ENCODE peak calls at places on chromosomes 11 and 22, in nine cellular contexts. H, F, B, D, K, P, U, X and V are unnamed samples.

GRCh38 chr22:21020802-21021429 is 6.0 kb downstream of the P2RX6 start:
- DNase-seq in P (no peak), B (peak), U (no peak), X (peak), H (no peak), F (no peak), K (peak), D (no peak), V (no peak)

GRCh38 chr11:24575392-24575791 is 78.5 kb downstream of the LUZP2 start:
- DNase-seq in H (peak), B (peak), K (no peak), P (no peak), D (peak), X (no peak), U (no peak), F (no peak), V (no peak)

GRCh38 chr11:47523491-47524199 is 29.3 kb downstream of the CELF1 start:
- DNase-seq in P (no peak), U (no peak), X (peak), H (peak), K (peak), F (no peak), B (peak), D (peak), V (no peak)

GRCh38 chr11:27058456-27058855 is 17.8 kb downstream of the BBOX1 start:
- DNase-seq in P (no peak), B (no peak), D (no peak), X (no peak), U (no peak), F (no peak), H (peak), K (no peak), V (no peak)

GRCh38 chr11:123228489-123229163 is 33.6 kb upstream of the CLMP start:
- DNase-seq in U (no peak), B (no peak), P (no peak), K (no peak), D (no peak), X (no peak), H (no peak), F (no peak), V (no peak)

GRCh38 chr11:22225190-22225589 is 32.3 kb downstream of the ANO5 start:
- DNase-seq in X (no peak), F (no peak), K (no peak), D (no peak), B (no peak), H (no peak), U (no peak), P (no peak), V (no peak)

GRCh38 chr11:77244277-77245014 is 57.0 kb downstream of the GDPD4 start:
- DNase-seq in P (no peak), K (no peak), D (peak), U (no peak), X (no peak), F (no peak), B (peak), H (peak), V (peak)

GRCh38 chr11:122721964-122722266 is 66.4 kb downstream of the UBASH3B start:
- DNase-seq in F (no peak), D (peak), P (no peak), X (no peak), B (peak), H (peak), K (no peak), U (no peak), V (peak)

GRCh38 chr11:120900642-120901041 is 123.3 kb upstream of the TBCEL start:
- DNase-seq in D (no peak), F (no peak), B (no peak), X (no peak), U (no peak), H (peak), K (no peak), P (no peak), V (no peak)

GRCh38 chr11:32088117-32088941 is 2.5 kb upstream of the RCN1 start:
- DNase-seq in D (peak), B (peak), H (peak), X (peak), U (peak), K (no peak), P (no peak), F (peak), V (peak)

GRCh38 chr11:68840661-68841653 is 759 bp downstream of the CPT1A start:
- DNase-seq in U (peak), D (peak), P (no peak), K (no peak), H (peak), F (no peak), X (peak), B (peak), V (no peak)

DNA sequence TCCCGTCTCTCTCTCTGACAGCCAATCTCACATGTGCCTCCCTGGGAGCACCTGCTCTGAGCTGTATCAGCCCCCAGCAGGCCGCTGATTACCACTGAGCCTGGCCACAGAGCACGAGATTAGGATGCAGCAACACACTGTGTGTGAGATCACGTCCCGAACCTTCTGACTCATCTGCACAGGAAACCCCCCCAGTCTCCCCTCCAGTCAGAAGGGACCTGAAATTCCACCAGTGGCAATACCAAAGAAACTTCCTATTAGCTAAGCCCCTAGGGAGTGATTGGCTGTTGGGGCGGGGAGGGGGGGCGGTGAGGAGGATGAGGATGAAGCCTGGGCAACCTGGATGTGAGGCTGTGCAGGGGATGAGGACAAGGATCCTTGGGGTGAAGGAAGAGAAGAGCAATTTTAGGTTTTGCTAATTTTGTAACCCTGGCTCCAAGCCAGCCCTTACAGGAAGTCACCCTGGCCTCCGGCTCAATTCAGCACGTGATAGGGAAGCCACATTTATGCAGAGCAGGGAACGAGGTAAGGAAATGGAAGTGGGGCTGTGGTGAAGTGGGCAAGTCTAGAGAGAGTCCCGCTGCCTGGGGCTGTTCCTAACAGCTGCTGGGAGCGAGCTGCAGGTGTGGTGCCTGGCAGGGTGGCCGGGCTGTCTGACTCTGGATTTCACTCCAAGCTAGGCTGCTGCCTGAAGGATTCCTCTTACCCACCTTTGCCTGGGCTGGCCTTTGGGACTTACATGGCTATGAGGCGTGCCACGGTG is 1.9 kb downstream of the SLC43A3 start:
- DNase-seq in X (peak), D (peak), U (peak), F (peak), K (no peak), P (peak), H (peak), B (peak), V (peak)
- H3K4me3 ChIP-seq in X (peak), D (peak), U (peak), F (peak), K (no peak), P (peak), H (no peak), B (peak), V (no peak)

DNA sequence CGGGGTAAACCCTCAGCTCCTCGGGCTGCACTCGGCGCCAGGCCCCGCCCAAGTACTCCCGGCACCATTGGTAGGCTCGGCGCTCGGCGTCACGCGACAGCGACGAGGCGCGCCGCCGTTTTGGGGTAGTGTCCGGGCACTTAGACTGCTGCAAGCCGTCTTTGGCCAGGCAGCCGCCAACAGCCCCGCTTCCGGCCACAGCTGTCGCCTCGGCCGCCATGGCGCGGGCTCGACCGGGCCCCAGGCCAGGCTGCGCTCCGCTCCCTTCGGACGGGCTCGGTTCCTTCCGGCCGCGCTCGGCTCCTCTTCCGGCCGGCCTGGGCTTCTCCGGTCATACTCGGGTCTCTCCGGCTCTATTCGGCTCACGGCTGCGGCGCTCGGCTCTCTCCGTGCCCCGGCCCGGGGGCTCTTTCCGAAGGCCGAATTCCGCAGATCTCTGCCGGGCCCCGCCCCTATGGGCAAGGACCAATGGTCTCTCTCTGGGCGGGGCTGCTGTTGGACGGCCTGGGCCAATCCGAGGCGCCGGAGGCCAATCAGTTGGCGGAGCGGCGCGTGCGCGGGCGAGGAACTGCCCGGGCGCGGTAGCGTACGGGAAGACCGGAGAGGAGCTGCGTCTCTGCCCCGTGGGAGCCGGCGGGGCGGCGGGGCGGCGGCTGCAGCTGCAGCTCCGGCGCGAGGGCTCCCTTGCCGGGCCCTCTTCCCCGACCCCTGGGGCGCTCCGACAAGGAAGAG is at the start of gene CHKB:
- DNase-seq in F (peak), B (peak), X (peak), H (peak), K (peak), D (peak), P (peak), U (peak), V (peak)
- TF ChIP-seq CTCF in F (no peak), B (no peak), X (no peak), H (no peak), K (no peak), D (no peak), P (no peak), U (no peak), V (no peak)

GRCh38 chr22:29621761-29622526 is 18.5 kb downstream of the NF2 start:
- DNase-seq in H (peak), F (no peak), U (no peak), K (peak), X (no peak), B (peak), D (peak), P (no peak), V (peak)
- H3K4me3 ChIP-seq in H (no peak), F (no peak), U (no peak), K (peak), X (no peak), B (peak), D (no peak), P (no peak), V (peak)

GRCh38 chr22:38440747-38441350 is 14.2 kb downstream of the KCNJ4 start:
- DNase-seq in K (no peak), F (no peak), H (no peak), P (no peak), U (no peak), D (no peak), X (no peak), B (no peak), V (no peak)
- TF ChIP-seq CTCF in K (no peak), F (no peak), H (no peak), P (no peak), U (no peak), D (no peak), X (no peak), B (no peak), V (no peak)

GRCh38 chr22:47631571-47632102 is 869.2 kb downstream of the TBC1D22A start:
- DNase-seq in U (no peak), B (no peak), F (no peak), D (peak), K (no peak), H (no peak), P (no peak), X (no peak), V (no peak)
- H3K4me3 ChIP-seq in U (no peak), B (no peak), F (no peak), D (peak), K (no peak), H (no peak), P (peak), X (no peak), V (no peak)